ENCODE peak calls at places on chromosomes 7 and 10, in four cellular contexts. One of them, this sample, is unnamed.

GRCh38 chr7:151010307-151011096 is 13.8 kb downstream of the ATG9B start:
- DNase-seq in endothelial cell: no peak
- DNase-seq in fibroblast of pulmonary artery: peak
- DNase-seq in stimulated activated CD4-positive, alpha-beta T cell treated with anti-CD3 and anti-CD28 coated beads, Interleukin-12 subunit alpha, Interleukin-12 subunit beta, amount 100 ng/mL, for 24 hours: no peak
- DNase-seq in this sample: no peak

GRCh38 chr7:74003609-74004008 is 24.4 kb upstream of the ELN start:
- DNase-seq in endothelial cell: no peak
- DNase-seq in fibroblast of pulmonary artery: no peak
- DNase-seq in stimulated activated CD4-positive, alpha-beta T cell treated with anti-CD3 and anti-CD28 coated beads, Interleukin-12 subunit alpha, Interleukin-12 subunit beta, amount 100 ng/mL, for 24 hours: no peak
- DNase-seq in this sample: no peak

GRCh38 chr10:33391611-33392010 is 57.1 kb upstream of the NRP1 start:
- DNase-seq in endothelial cell: no peak
- DNase-seq in stimulated activated CD4-positive, alpha-beta T cell treated with anti-CD3 and anti-CD28 coated beads, Interleukin-12 subunit alpha, Interleukin-12 subunit beta, amount 100 ng/mL, for 24 hours: no peak
- DNase-seq in fibroblast of pulmonary artery: no peak
- DNase-seq in this sample: no peak

GRCh38 chr10:94459385-94459784 is 57.0 kb downstream of the TBC1D12 start:
- DNase-seq in endothelial cell: no peak
- DNase-seq in fibroblast of pulmonary artery: no peak
- DNase-seq in stimulated activated CD4-positive, alpha-beta T cell treated with anti-CD3 and anti-CD28 coated beads, Interleukin-12 subunit alpha, Interleukin-12 subunit beta, amount 100 ng/mL, for 24 hours: no peak
- DNase-seq in this sample: no peak

GRCh38 chr7:19690736-19691135 is 18.1 kb downstream of the POLR1F start:
- DNase-seq in stimulated activated CD4-positive, alpha-beta T cell treated with anti-CD3 and anti-CD28 coated beads, Interleukin-12 subunit alpha, Interleukin-12 subunit beta, amount 100 ng/mL, for 24 hours: no peak
- DNase-seq in endothelial cell: no peak
- DNase-seq in fibroblast of pulmonary artery: no peak
- DNase-seq in this sample: no peak

GRCh38 chr7:22858640-22859561 is 36.3 kb upstream of the TOMM7 start:
- DNase-seq in stimulated activated CD4-positive, alpha-beta T cell treated with anti-CD3 and anti-CD28 coated beads, Interleukin-12 subunit alpha, Interleukin-12 subunit beta, amount 100 ng/mL, for 24 hours: no peak
- DNase-seq in endothelial cell: no peak
- DNase-seq in fibroblast of pulmonary artery: peak
- DNase-seq in this sample: no peak

GRCh38 chr7:129707910-129708490 is 96.5 kb downstream of the NRF1 start:
- DNase-seq in endothelial cell: no peak
- DNase-seq in stimulated activated CD4-positive, alpha-beta T cell treated with anti-CD3 and anti-CD28 coated beads, Interleukin-12 subunit alpha, Interleukin-12 subunit beta, amount 100 ng/mL, for 24 hours: no peak
- DNase-seq in fibroblast of pulmonary artery: no peak
- DNase-seq in this sample: no peak

GRCh38 chr7:148727501-148728278 is 29.0 kb downstream of the CUL1 start:
- DNase-seq in fibroblast of pulmonary artery: no peak
- DNase-seq in stimulated activated CD4-positive, alpha-beta T cell treated with anti-CD3 and anti-CD28 coated beads, Interleukin-12 subunit alpha, Interleukin-12 subunit beta, amount 100 ng/mL, for 24 hours: no peak
- DNase-seq in endothelial cell: no peak
- DNase-seq in this sample: no peak

GRCh38 chr10:131553581-131553980 is 242.1 kb upstream of the TCERG1L start:
- DNase-seq in endothelial cell: no peak
- DNase-seq in stimulated activated CD4-positive, alpha-beta T cell treated with anti-CD3 and anti-CD28 coated beads, Interleukin-12 subunit alpha, Interleukin-12 subunit beta, amount 100 ng/mL, for 24 hours: no peak
- DNase-seq in fibroblast of pulmonary artery: no peak
- DNase-seq in this sample: no peak

GRCh38 chr7:91953618-91954017 is 13.0 kb downstream of the AKAP9 start:
- DNase-seq in fibroblast of pulmonary artery: peak
- DNase-seq in stimulated activated CD4-positive, alpha-beta T cell treated with anti-CD3 and anti-CD28 coated beads, Interleukin-12 subunit alpha, Interleukin-12 subunit beta, amount 100 ng/mL, for 24 hours: no peak
- DNase-seq in endothelial cell: no peak
- DNase-seq in this sample: no peak

GRCh38 chr7:65892832-65893231 is 20.0 kb downstream of the VKORC1L1 start:
- DNase-seq in fibroblast of pulmonary artery: peak
- DNase-seq in stimulated activated CD4-positive, alpha-beta T cell treated with anti-CD3 and anti-CD28 coated beads, Interleukin-12 subunit alpha, Interleukin-12 subunit beta, amount 100 ng/mL, for 24 hours: no peak
- DNase-seq in endothelial cell: no peak
- DNase-seq in this sample: no peak

GRCh38 chr7:86469680-86470295 is 173.9 kb upstream of the GRM3 start:
- DNase-seq in fibroblast of pulmonary artery: peak
- DNase-seq in stimulated activated CD4-positive, alpha-beta T cell treated with anti-CD3 and anti-CD28 coated beads, Interleukin-12 subunit alpha, Interleukin-12 subunit beta, amount 100 ng/mL, for 24 hours: peak
- DNase-seq in endothelial cell: peak
- DNase-seq in this sample: peak